ENCODE peak calls at places on chromosomes 13 and 19, in nine cellular contexts. J is mesendoderm, O is body of pancreas, V is esophagus squamous epithelium, N is fibroblast of lung, F is RWPE1, B is thoracic aorta, Z is left lung, T is A549. I is an unnamed sample.

GRCh38 chr13:103663996-103664395 is 597.8 kb upstream of the SLC10A2 start:
- DNase-seq in J (no peak), O (no peak), V (no peak), N (no peak), F (peak; percentile 8), B (no peak), Z (no peak), T (no peak), I (no peak)

GRCh38 chr19:13881231-13881691 is 4.3 kb downstream of the NANOS3 start:
- DNase-seq in J (peak; percentile 88), O (no peak), V (no peak), N (peak; percentile 72), F (no peak), B (no peak), Z (no peak), T (no peak), I (no peak)

GRCh38 chr13:110907951-110908898 is 6.6 kb downstream of the ANKRD10 start:
- DNase-seq in J (peak; percentile 90), O (peak; percentile 86), V (no peak), N (peak; percentile 88), F (peak; percentile 87), B (no peak), Z (no peak), T (peak; percentile 28), I (no peak)

GRCh38 chr19:4575267-4575793 is 15.8 kb upstream of the SEMA6B start:
- DNase-seq in J (peak; percentile 99), O (peak; percentile 72), V (no peak), N (peak; percentile 85), F (peak; percentile 92), B (no peak), Z (no peak), T (peak; percentile 89), I (no peak)

GRCh38 chr13:77034883-77035282 is 7.9 kb upstream of the FBXL3 start:
- DNase-seq in J (no peak), O (no peak), V (no peak), N (peak; percentile 58), F (peak; percentile 15), B (no peak), Z (no peak), T (no peak), I (no peak)

GRCh38 chr13:113307491-113307890 is 10.5 kb downstream of the LAMP1 start:
- DNase-seq in J (no peak), O (no peak), V (no peak), N (peak; percentile 31), F (no peak), B (no peak), Z (no peak), T (no peak), I (no peak)

GRCh38 chr13:27639186-27639585 is 17.5 kb downstream of the POLR1D start:
- DNase-seq in J (no peak), O (no peak), V (no peak), N (no peak), F (no peak), B (no peak), Z (no peak), T (no peak), I (no peak)

GRCh38 chr19:3821857-3822364 is 35.7 kb upstream of the MATK start:
- DNase-seq in J (peak; percentile 64), O (peak; percentile 64), V (no peak), N (no peak), F (peak; percentile 23), B (no peak), Z (peak; percentile 95), T (peak; percentile 60), I (no peak)

GRCh38 chr19:6030214-6030507 is 52.2 kb upstream of the RANBP3 start:
- DNase-seq in J (no peak), O (no peak), V (no peak), N (peak; percentile 89), F (no peak), B (no peak), Z (no peak), T (no peak), I (no peak)

GRCh38 chr19:33862991-33863390 is 66.3 kb downstream of the KCTD15 start:
- DNase-seq in J (no peak), O (no peak), V (no peak), N (no peak), F (no peak), B (no peak), Z (no peak), T (no peak), I (no peak)

GRCh38 chr13:44212633-44213387 is 160.8 kb upstream of the SERP2 start:
- DNase-seq in J (peak; percentile 84), O (no peak), V (no peak), N (peak; percentile 18), F (no peak), B (no peak), Z (no peak), T (no peak), I (no peak)

GRCh38 chr13:98071316-98071715 is 71.6 kb upstream of the FARP1 start:
- DNase-seq in J (no peak), O (no peak), V (no peak), N (no peak), F (no peak), B (no peak), Z (no peak), T (no peak), I (no peak)

GRCh38 chr19:646798-647565 is 7.3 kb downstream of the FGF22 start:
- DNase-seq in J (no peak), O (no peak), V (no peak), N (no peak), F (no peak), B (no peak), Z (peak; percentile 75), T (no peak), I (no peak)

GRCh38 chr19:18529782-18530181 is 7.9 kb upstream of the ELL start:
- DNase-seq in J (no peak), O (no peak), V (no peak), N (no peak), F (no peak), B (no peak), Z (no peak), T (no peak), I (no peak)

GRCh38 chr13:87884874-87885273 is 213.7 kb downstream of the SLITRK5 start:
- DNase-seq in J (peak; percentile 82), O (no peak), V (no peak), N (peak; percentile 64), F (peak; percentile 1), B (no peak), Z (no peak), T (no peak), I (no peak)

GRCh38 chr19:27657271-27658051 is 1555.5 kb downstream of the UQCRFS1 start:
- DNase-seq in J (no peak), O (no peak), V (no peak), N (no peak), F (no peak), B (no peak), Z (peak; percentile 41), T (no peak), I (no peak)

GRCh38 chr13:83878691-83879410 is 3.4 kb downstream of the SLITRK1 start:
- DNase-seq in J (no peak), O (no peak), V (no peak), N (no peak), F (no peak), B (no peak), Z (peak; percentile 59), T (no peak), I (no peak)

GRCh38 chr13:50144473-50145160 is 129.4 kb downstream of the KCNRG start:
- DNase-seq in J (no peak), O (no peak), V (no peak), N (no peak), F (no peak), B (no peak), Z (no peak), T (no peak), I (no peak)

GRCh38 chr19:51158474-51159129 is 16.5 kb downstream of the SIGLEC7 start:
- DNase-seq in J (peak; percentile 81), O (peak; percentile 53), V (no peak), N (no peak), F (peak; percentile 39), B (no peak), Z (peak; percentile 88), T (peak; percentile 41), I (no peak)

GRCh38 chr19:40013991-40014390 is 17.1 kb downstream of the ZNF546 start:
- DNase-seq in J (no peak), O (no peak), V (no peak), N (no peak), F (no peak), B (no peak), Z (no peak), T (no peak), I (no peak)
- H3K27ac ChIP-seq in J (no peak overlapping the region), O (no peak overlapping the region), V (no peak overlapping the region), N (no peak overlapping the region), F (no peak overlapping the region), B (no peak overlapping the region), Z (no peak overlapping the region), T (no peak overlapping the region), I (no peak overlapping the region)

GRCh38 chr19:16367269-16367683 is 42.6 kb downstream of the KLF2 start:
- DNase-seq in J (no peak), O (no peak), V (no peak), N (no peak), F (no peak), B (no peak), Z (peak; percentile 79), T (no peak), I (no peak)
- H3K27ac ChIP-seq in J (no peak overlapping the region), O (no peak overlapping the region), V (peak overlapping the region; percentile 14), N (no peak overlapping the region), F (no peak overlapping the region), B (no peak overlapping the region), Z (peak overlapping the region; percentile 44), T (no peak overlapping the region), I (peak overlapping the region; percentile 34)

DNA sequence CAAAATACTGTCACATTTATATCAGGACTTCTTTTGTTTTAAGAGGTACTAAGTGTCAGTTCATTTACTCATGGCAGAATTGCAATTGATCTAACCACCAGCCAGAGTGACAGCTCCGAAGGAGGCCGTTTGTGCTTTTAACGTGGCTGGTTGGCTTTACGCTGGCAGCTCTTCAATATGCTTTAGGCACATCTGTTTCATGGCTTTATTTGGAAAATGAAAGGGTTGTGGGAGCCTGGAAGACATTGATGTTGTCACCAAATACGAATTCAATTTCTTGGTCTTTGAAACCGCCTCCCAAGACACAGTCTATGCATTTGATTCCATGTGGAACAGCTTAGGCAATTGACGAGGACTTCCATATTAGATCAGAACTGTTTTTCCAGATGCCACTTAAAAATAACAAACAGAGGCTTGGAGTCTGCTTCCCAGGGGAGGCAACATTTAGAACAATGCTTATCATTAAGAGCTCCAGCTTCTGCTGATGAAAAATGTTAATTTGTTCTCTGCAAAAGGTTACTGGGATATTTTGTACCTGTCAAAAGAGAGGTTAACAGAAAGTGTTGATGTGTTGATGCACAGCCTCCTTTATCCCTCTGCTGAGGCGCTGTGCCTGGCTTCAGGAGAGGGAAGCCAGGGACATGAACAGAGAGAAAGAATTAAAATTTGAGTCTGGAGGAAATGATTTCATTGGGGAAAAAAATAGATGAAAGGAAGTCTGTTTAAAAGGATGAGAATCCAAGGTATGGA is 64.0 kb upstream of the TNFRSF19 start:
- DNase-seq in J (no peak), O (no peak), V (no peak), N (peak; percentile 72), F (no peak), B (no peak), Z (no peak), T (no peak), I (no peak)
- H3K27ac ChIP-seq in J (no peak overlapping the region), O (no peak overlapping the region), V (peak overlapping the region; percentile 56), N (peak overlapping the region; percentile 82), F (no peak overlapping the region), B (no peak overlapping the region), Z (no peak overlapping the region), T (no peak overlapping the region), I (no peak overlapping the region)

GRCh38 chr13:21691928-21692327 is 21.1 kb downstream of the FGF9 start:
- DNase-seq in J (no peak), O (no peak), V (no peak), N (no peak), F (no peak), B (no peak), Z (no peak), T (no peak), I (no peak)
- H3K27ac ChIP-seq in J (no peak overlapping the region), O (no peak overlapping the region), V (no peak overlapping the region), N (no peak overlapping the region), F (no peak overlapping the region), B (no peak overlapping the region), Z (no peak overlapping the region), T (no peak overlapping the region), I (no peak overlapping the region)

I was measured in caudate nucleus.